ENCODE peak calls at places on chromosome 18, in nine cellular contexts. One of them, this sample, is unnamed. For H3K27me3 and H3K4me1, the result is how much of the 10 kb centered on the place peaks cover.

GRCh38 chr18:8942021-8942908 is 160.2 kb upstream of the NDUFV2 start:
- DNase-seq in right cardiac atrium: no peak
- DNase-seq in thoracic aorta: no peak
- DNase-seq in K562: no peak
- DNase-seq in SJCRH30: no peak
- DNase-seq in right lobe of liver: no peak
- DNase-seq in H9: no peak
- DNase-seq in pancreas: no peak
- DNase-seq in iPS DF 6.9: no peak
- DNase-seq in this sample: no peak

GRCh38 chr18:11323359-11323819 is 174.0 kb upstream of the PIEZO2 start:
- DNase-seq in SJCRH30: peak
- DNase-seq in iPS DF 6.9: no peak
- DNase-seq in right cardiac atrium: no peak
- DNase-seq in right lobe of liver: no peak
- DNase-seq in H9: no peak
- DNase-seq in thoracic aorta: no peak
- DNase-seq in K562: no peak
- DNase-seq in pancreas: peak
- DNase-seq in this sample: no peak

GRCh38 chr18:47383729-47384128 is 132.3 kb upstream of the SKOR2 start:
- DNase-seq in H9: no peak
- DNase-seq in right lobe of liver: no peak
- DNase-seq in SJCRH30: no peak
- DNase-seq in right cardiac atrium: no peak
- DNase-seq in iPS DF 6.9: no peak
- DNase-seq in thoracic aorta: no peak
- DNase-seq in pancreas: no peak
- DNase-seq in K562: no peak
- DNase-seq in this sample: no peak

GRCh38 chr18:24346254-24346653 is 51.4 kb downstream of the OSBPL1A start:
- DNase-seq in right lobe of liver: no peak
- DNase-seq in pancreas: no peak
- DNase-seq in SJCRH30: no peak
- DNase-seq in thoracic aorta: no peak
- DNase-seq in iPS DF 6.9: no peak
- DNase-seq in K562: no peak
- DNase-seq in H9: no peak
- DNase-seq in right cardiac atrium: no peak
- DNase-seq in this sample: no peak

GRCh38 chr18:35936951-35937350 is 35.5 kb upstream of the RMP24 start:
- DNase-seq in iPS DF 6.9: no peak
- DNase-seq in SJCRH30: no peak
- DNase-seq in right cardiac atrium: no peak
- DNase-seq in pancreas: no peak
- DNase-seq in H9: no peak
- DNase-seq in K562: no peak
- DNase-seq in thoracic aorta: no peak
- DNase-seq in right lobe of liver: no peak
- DNase-seq in this sample: no peak

GRCh38 chr18:67938691-67939090 is 422.2 kb upstream of the DSEL start:
- DNase-seq in H9: no peak
- DNase-seq in pancreas: no peak
- DNase-seq in SJCRH30: no peak
- DNase-seq in iPS DF 6.9: no peak
- DNase-seq in right lobe of liver: no peak
- DNase-seq in K562: no peak
- DNase-seq in right cardiac atrium: no peak
- DNase-seq in thoracic aorta: no peak
- DNase-seq in this sample: no peak

GRCh38 chr18:28469946-28470345 is 293.0 kb upstream of the CDH2 start:
- DNase-seq in H9: no peak
- DNase-seq in right lobe of liver: no peak
- DNase-seq in pancreas: no peak
- DNase-seq in right cardiac atrium: no peak
- DNase-seq in thoracic aorta: no peak
- DNase-seq in K562: no peak
- DNase-seq in SJCRH30: no peak
- DNase-seq in iPS DF 6.9: no peak
- DNase-seq in this sample: no peak

GRCh38 chr18:67408240-67408639 is 108.3 kb downstream of the DSEL start:
- DNase-seq in H9: no peak
- DNase-seq in thoracic aorta: no peak
- DNase-seq in SJCRH30: no peak
- DNase-seq in pancreas: no peak
- DNase-seq in K562: no peak
- DNase-seq in iPS DF 6.9: no peak
- DNase-seq in right cardiac atrium: no peak
- DNase-seq in right lobe of liver: no peak
- DNase-seq in this sample: no peak

GRCh38 chr18:72542993-72543361 is 1.2 kb downstream of the CBLN2 start:
- DNase-seq in H9: peak
- DNase-seq in pancreas: no peak
- DNase-seq in right cardiac atrium: no peak
- DNase-seq in thoracic aorta: no peak
- DNase-seq in K562: no peak
- DNase-seq in SJCRH30: peak
- DNase-seq in iPS DF 6.9: no peak
- DNase-seq in right lobe of liver: no peak
- DNase-seq in this sample: no peak

GRCh38 chr18:77016936-77017335 is 115.6 kb downstream of the MBP start:
- DNase-seq in pancreas: no peak
- DNase-seq in K562: no peak
- DNase-seq in H9: no peak
- DNase-seq in SJCRH30: no peak
- DNase-seq in right cardiac atrium: no peak
- DNase-seq in thoracic aorta: no peak
- DNase-seq in right lobe of liver: no peak
- DNase-seq in iPS DF 6.9: no peak
- DNase-seq in this sample: no peak

GRCh38 chr18:56715121-56715520 is 64.0 kb downstream of the WDR7 start:
- DNase-seq in right lobe of liver: no peak
- DNase-seq in K562: no peak
- DNase-seq in right cardiac atrium: no peak
- DNase-seq in iPS DF 6.9: no peak
- DNase-seq in SJCRH30: no peak
- DNase-seq in thoracic aorta: no peak
- DNase-seq in pancreas: no peak
- DNase-seq in H9: no peak
- DNase-seq in this sample: no peak

GRCh38 chr18:77112161-77112801 is 20.3 kb downstream of the MBP start:
- DNase-seq in right cardiac atrium: no peak
- DNase-seq in SJCRH30: no peak
- DNase-seq in iPS DF 6.9: no peak
- DNase-seq in pancreas: no peak
- DNase-seq in H9: no peak
- DNase-seq in K562: no peak
- DNase-seq in thoracic aorta: no peak
- DNase-seq in right lobe of liver: no peak
- DNase-seq in this sample: no peak

GRCh38 chr18:58118510-58118909 is 74.5 kb downstream of the NEDD4L start:
- DNase-seq in thoracic aorta: no peak
- DNase-seq in H9: no peak
- DNase-seq in right cardiac atrium: no peak
- DNase-seq in right lobe of liver: no peak
- DNase-seq in pancreas: no peak
- DNase-seq in iPS DF 6.9: no peak
- DNase-seq in K562: no peak
- DNase-seq in SJCRH30: no peak
- DNase-seq in this sample: no peak

GRCh38 chr18:37565985-37566478 is 434 bp upstream of the CELF4 start:
- DNase-seq in SJCRH30: no peak
- DNase-seq in pancreas: peak
- DNase-seq in right lobe of liver: no peak
- DNase-seq in thoracic aorta: no peak
- DNase-seq in right cardiac atrium: peak
- DNase-seq in iPS DF 6.9: no peak
- DNase-seq in K562: no peak
- DNase-seq in H9: peak
- DNase-seq in this sample: no peak

GRCh38 chr18:37564796-37565137 is 831 bp downstream of the CELF4 start:
- DNase-seq in iPS DF 6.9: no peak
- DNase-seq in SJCRH30: no peak
- DNase-seq in right lobe of liver: no peak
- DNase-seq in right cardiac atrium: peak
- DNase-seq in thoracic aorta: no peak
- DNase-seq in pancreas: peak
- DNase-seq in H9: peak
- DNase-seq in K562: peak
- DNase-seq in this sample: no peak

GRCh38 chr18:37565138-37565984 is at the start of gene CELF4:
- DNase-seq in SJCRH30: no peak
- DNase-seq in H9: no peak
- DNase-seq in pancreas: no peak
- DNase-seq in iPS DF 6.9: no peak
- DNase-seq in K562: no peak
- DNase-seq in right lobe of liver: no peak
- DNase-seq in thoracic aorta: no peak
- DNase-seq in right cardiac atrium: no peak
- DNase-seq in this sample: no peak

GRCh38 chr18:37561986-37562385 is 3.6 kb downstream of the CELF4 start:
- DNase-seq in iPS DF 6.9: no peak
- DNase-seq in SJCRH30: no peak
- DNase-seq in right lobe of liver: no peak
- DNase-seq in pancreas: no peak
- DNase-seq in thoracic aorta: no peak
- DNase-seq in H9: no peak
- DNase-seq in K562: no peak
- DNase-seq in right cardiac atrium: no peak
- DNase-seq in this sample: no peak

DNA sequence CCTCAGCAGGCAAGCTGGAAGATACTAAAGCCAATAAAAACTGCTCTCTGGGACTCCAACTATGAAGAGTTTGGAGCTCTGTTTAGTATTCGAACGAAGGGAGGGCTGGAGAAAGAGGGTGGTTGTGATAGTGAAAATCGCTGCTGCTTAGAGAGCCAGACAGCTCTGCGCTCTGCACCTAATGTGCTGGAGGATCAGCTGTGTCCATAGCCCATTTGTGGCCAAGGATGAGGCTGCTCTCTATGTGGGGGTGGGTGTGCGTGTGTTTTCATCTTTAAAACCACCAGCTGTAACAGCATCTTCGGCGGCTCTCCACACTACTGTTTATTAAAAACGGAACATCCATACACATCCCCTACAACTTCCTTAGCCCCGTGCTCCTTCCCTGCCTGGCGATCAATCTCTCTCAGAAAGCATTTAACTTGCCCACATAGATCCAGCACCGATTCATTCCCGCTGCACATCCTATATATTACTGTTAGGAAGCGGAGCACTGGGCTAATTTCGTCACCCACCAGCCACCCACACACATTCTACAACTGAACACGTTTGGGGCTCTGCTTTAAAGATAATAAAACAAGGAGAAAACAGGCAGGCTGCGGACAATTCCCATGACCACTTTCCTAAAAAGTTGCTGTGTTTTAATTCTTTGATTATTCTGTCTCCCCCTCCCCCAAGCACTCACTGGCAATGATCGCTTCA is 1.6 kb downstream of the CELF4 start:
- DNase-seq in SJCRH30: no peak
- DNase-seq in H9: no peak
- DNase-seq in right cardiac atrium: no peak
- DNase-seq in pancreas: no peak
- DNase-seq in thoracic aorta: no peak
- DNase-seq in right lobe of liver: no peak
- DNase-seq in K562: no peak
- DNase-seq in iPS DF 6.9: no peak
- DNase-seq in this sample: no peak
- H3K27me3 ChIP-seq in SJCRH30: under half
- H3K27me3 ChIP-seq in H9: under half
- H3K27me3 ChIP-seq in right cardiac atrium: under half
- H3K27me3 ChIP-seq in pancreas: under half
- H3K27me3 ChIP-seq in thoracic aorta: under half
- H3K27me3 ChIP-seq in right lobe of liver: under half
- H3K27me3 ChIP-seq in K562: under half
- H3K27me3 ChIP-seq in iPS DF 6.9: under half
- H3K27me3 ChIP-seq in this sample: under half

DNA sequence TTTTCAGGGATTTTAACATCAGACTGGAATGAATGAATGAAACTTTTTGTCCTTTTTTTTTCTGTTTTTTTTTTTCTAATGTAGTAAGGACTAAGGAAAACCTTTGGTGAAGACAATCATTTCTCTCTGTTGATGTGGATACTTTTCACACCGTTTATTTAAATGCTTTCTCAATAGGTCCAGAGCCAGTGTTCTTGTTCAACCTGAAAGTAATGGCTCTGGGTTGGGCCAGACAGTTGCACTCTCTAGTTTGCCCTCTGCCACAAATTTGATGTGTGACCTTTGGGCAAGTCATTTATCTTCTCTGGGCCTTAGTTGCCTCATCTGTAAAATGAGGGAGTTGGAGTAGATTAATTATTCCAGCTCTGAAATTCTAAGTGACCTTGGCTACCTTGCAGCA is 53.4 kb downstream of the SMAD4 start:
- DNase-seq in right lobe of liver: no peak
- DNase-seq in pancreas: no peak
- DNase-seq in iPS DF 6.9: no peak
- DNase-seq in SJCRH30: no peak
- DNase-seq in K562: no peak
- DNase-seq in right cardiac atrium: no peak
- DNase-seq in H9: no peak
- DNase-seq in thoracic aorta: no peak
- DNase-seq in this sample: no peak
- H3K4me1 ChIP-seq in right lobe of liver: under half
- H3K4me1 ChIP-seq in pancreas: under half
- H3K4me1 ChIP-seq in iPS DF 6.9: under half
- H3K4me1 ChIP-seq in SJCRH30: under half
- H3K4me1 ChIP-seq in K562: under half
- H3K4me1 ChIP-seq in right cardiac atrium: under half
- H3K4me1 ChIP-seq in H9: under half
- H3K4me1 ChIP-seq in thoracic aorta: under half
- H3K4me1 ChIP-seq in this sample: under half

DNA sequence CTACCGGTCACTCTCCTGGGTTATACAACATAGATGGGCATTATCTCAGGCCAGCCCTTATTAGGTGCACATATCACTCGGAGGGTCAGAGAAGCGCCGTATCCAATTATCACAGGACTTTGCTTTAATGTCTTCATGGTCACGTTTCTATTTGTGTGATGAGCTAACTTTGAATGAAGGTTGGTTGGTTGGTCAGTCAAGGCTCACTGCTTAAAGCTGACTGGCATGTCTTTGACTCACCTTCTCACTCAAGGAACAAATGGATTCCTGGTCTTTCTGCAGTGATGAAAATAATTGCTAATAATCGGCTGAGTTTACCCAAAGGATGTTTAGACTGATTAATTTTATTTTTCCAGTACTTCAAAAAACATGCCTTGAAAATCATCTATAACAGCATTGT is 39.7 kb downstream of the COLEC12 start:
- DNase-seq in thoracic aorta: no peak
- DNase-seq in K562: no peak
- DNase-seq in SJCRH30: no peak
- DNase-seq in H9: no peak
- DNase-seq in pancreas: no peak
- DNase-seq in right cardiac atrium: no peak
- DNase-seq in iPS DF 6.9: no peak
- DNase-seq in right lobe of liver: no peak
- DNase-seq in this sample: no peak
- H3K27me3 ChIP-seq in thoracic aorta: under half
- H3K27me3 ChIP-seq in K562: half or more
- H3K27me3 ChIP-seq in SJCRH30: under half
- H3K27me3 ChIP-seq in H9: under half
- H3K27me3 ChIP-seq in pancreas: under half
- H3K27me3 ChIP-seq in right cardiac atrium: under half
- H3K27me3 ChIP-seq in iPS DF 6.9: under half
- H3K27me3 ChIP-seq in right lobe of liver: under half
- H3K27me3 ChIP-seq in this sample: under half

GRCh38 chr18:50283469-50284209 is 2.3 kb upstream of the MBD1 start:
- DNase-seq in K562: no peak
- DNase-seq in H9: no peak
- DNase-seq in right cardiac atrium: no peak
- DNase-seq in thoracic aorta: no peak
- DNase-seq in pancreas: no peak
- DNase-seq in SJCRH30: no peak
- DNase-seq in iPS DF 6.9: no peak
- DNase-seq in right lobe of liver: no peak
- DNase-seq in this sample: no peak
- H3K4me1 ChIP-seq in K562: under half
- H3K4me1 ChIP-seq in H9: under half
- H3K4me1 ChIP-seq in right cardiac atrium: under half
- H3K4me1 ChIP-seq in thoracic aorta: under half
- H3K4me1 ChIP-seq in pancreas: under half
- H3K4me1 ChIP-seq in SJCRH30: under half
- H3K4me1 ChIP-seq in iPS DF 6.9: under half
- H3K4me1 ChIP-seq in right lobe of liver: under half
- H3K4me1 ChIP-seq in this sample: under half

This sample was measured in CD8-positive, alpha-beta memory T cell.